ENCODE peak calls at places on chromosomes 5 and 9, in seven cellular contexts. A, H, J, M, O, Q and E are unnamed samples.
A peak's percentile ranks its signal among the peaks of the same experiment; 100 is the strongest.

GRCh38 chr5:61455179-61456006 is 123.3 kb downstream of the ZSWIM6 start:
- DNase-seq in O (no peak), A (no peak), M (no peak), H (no peak), J (no peak), Q (no peak), E (no peak)

GRCh38 chr5:112968411-112969106 is 8.0 kb upstream of the DCP2 start:
- DNase-seq in Q (no peak), H (no peak), M (no peak), O (no peak), J (no peak), A (peak; percentile 12), E (peak; percentile 44)

GRCh38 chr9:90838761-90839160 is 37.1 kb downstream of the SYK start:
- DNase-seq in J (no peak), M (no peak), Q (no peak), A (no peak), O (no peak), H (no peak), E (no peak)

GRCh38 chr9:94779101-94779500 is 52.6 kb downstream of the AOPEP start:
- DNase-seq in Q (no peak), A (no peak), O (no peak), H (no peak), M (no peak), J (peak; percentile 16), E (no peak)

GRCh38 chr5:174755103-174755502 is 30.7 kb downstream of the MSX2 start:
- DNase-seq in A (no peak), M (peak; percentile 38), Q (no peak), H (no peak), O (no peak), J (peak; percentile 9), E (no peak)

GRCh38 chr9:124180557-124180956 is 77.2 kb upstream of the NEK6 start:
- DNase-seq in O (peak; percentile 6), M (peak; percentile 60), H (peak; percentile 33), A (peak; percentile 48), J (no peak), Q (peak; percentile 21), E (peak; percentile 64)

GRCh38 chr5:71719092-71719964 is at the start of gene CARTPT:
- DNase-seq in J (no peak), A (no peak), Q (peak; percentile 58), M (no peak), H (no peak), O (no peak), E (peak; percentile 61)

GRCh38 chr5:32290922-32291321 is 21.8 kb downstream of the MTMR12 start:
- DNase-seq in Q (no peak), H (no peak), J (no peak), M (no peak), O (no peak), A (no peak), E (no peak)

GRCh38 chr5:149265559-149265958 is 6.1 kb upstream of the AFAP1L1 start:
- DNase-seq in M (peak; percentile 79), O (peak; percentile 15), H (no peak), A (peak; percentile 72), J (peak; percentile 37), Q (no peak), E (peak; percentile 16)

GRCh38 chr5:125485003-125485641 is 738.7 kb upstream of the ZNF608 start:
- DNase-seq in Q (peak; percentile 63), J (peak; percentile 73), O (peak; percentile 90), M (peak; percentile 98), H (peak; percentile 77), A (peak; percentile 99), E (peak; percentile 68)

GRCh38 chr5:25995209-25995608 is 1043.2 kb downstream of the CDH9 start:
- DNase-seq in O (no peak), M (no peak), H (no peak), J (no peak), Q (no peak), A (no peak), E (no peak)

GRCh38 chr9:91489391-91489899 is 65.8 kb upstream of the NFIL3 start:
- DNase-seq in O (peak; percentile 61), M (no peak), H (no peak), J (no peak), Q (no peak), A (peak; percentile 69), E (no peak)

GRCh38 chr5:140151719-140152609 is 23.0 kb upstream of the CYSTM1 start:
- DNase-seq in A (no peak), H (no peak), J (no peak), Q (no peak), O (no peak), M (no peak), E (no peak)